ENCODE peak calls at places on chromosomes 13 and 19, in six cellular contexts. One of them, this sample, is unnamed.

GRCh38 chr19:16429066-16429758 is 42.6 kb downstream of the EPS15L1 start:
- DNase-seq in A549: no peak
- DNase-seq in fibroblast of the conjunctiva: no peak
- DNase-seq in T-helper 1 cell: no peak
- DNase-seq in right lobe of liver: peak
- DNase-seq in Daoy: no peak
- DNase-seq in this sample: no peak

GRCh38 chr19:10819124-10820060 is 16.6 kb downstream of the TMED1 start:
- DNase-seq in Daoy: no peak
- DNase-seq in T-helper 1 cell: no peak
- DNase-seq in fibroblast of the conjunctiva: no peak
- DNase-seq in A549: no peak
- DNase-seq in right lobe of liver: no peak
- DNase-seq in this sample: no peak

GRCh38 chr13:73259061-73259908 is 200.5 kb downstream of the KLF5 start:
- DNase-seq in fibroblast of the conjunctiva: no peak
- DNase-seq in Daoy: no peak
- DNase-seq in A549: no peak
- DNase-seq in T-helper 1 cell: no peak
- DNase-seq in right lobe of liver: no peak
- DNase-seq in this sample: no peak

GRCh38 chr19:46618670-46619231 is 6.1 kb downstream of the PTGIR start:
- DNase-seq in A549: no peak
- DNase-seq in fibroblast of the conjunctiva: no peak
- DNase-seq in right lobe of liver: no peak
- DNase-seq in T-helper 1 cell: no peak
- DNase-seq in Daoy: no peak
- DNase-seq in this sample: no peak

GRCh38 chr19:13537454-13537853 is 31.2 kb upstream of the CACNA1A start:
- DNase-seq in fibroblast of the conjunctiva: no peak
- DNase-seq in Daoy: peak
- DNase-seq in right lobe of liver: no peak
- DNase-seq in A549: no peak
- DNase-seq in T-helper 1 cell: no peak
- DNase-seq in this sample: peak

GRCh38 chr19:871446-872265 is 12.2 kb downstream of the CFD start:
- DNase-seq in right lobe of liver: no peak
- DNase-seq in T-helper 1 cell: no peak
- DNase-seq in Daoy: peak
- DNase-seq in A549: peak
- DNase-seq in fibroblast of the conjunctiva: no peak
- DNase-seq in this sample: peak

GRCh38 chr19:1512671-1513491 is at the start of gene ADAMTSL5:
- DNase-seq in A549: peak
- DNase-seq in T-helper 1 cell: peak
- DNase-seq in fibroblast of the conjunctiva: peak
- DNase-seq in right lobe of liver: peak
- DNase-seq in Daoy: peak
- DNase-seq in this sample: peak

GRCh38 chr19:42301646-42302204 is at the start of gene PRR19:
- DNase-seq in right lobe of liver: peak
- DNase-seq in Daoy: no peak
- DNase-seq in T-helper 1 cell: no peak
- DNase-seq in fibroblast of the conjunctiva: no peak
- DNase-seq in A549: no peak
- DNase-seq in this sample: peak

GRCh38 chr13:99803141-99803540 is 168.4 kb downstream of the ZIC5 start:
- DNase-seq in fibroblast of the conjunctiva: no peak
- DNase-seq in right lobe of liver: no peak
- DNase-seq in Daoy: no peak
- DNase-seq in T-helper 1 cell: no peak
- DNase-seq in A549: no peak
- DNase-seq in this sample: no peak

GRCh38 chr13:27496006-27496405 is 45.6 kb upstream of the MTIF3 start:
- DNase-seq in T-helper 1 cell: no peak
- DNase-seq in A549: no peak
- DNase-seq in Daoy: no peak
- DNase-seq in fibroblast of the conjunctiva: no peak
- DNase-seq in right lobe of liver: no peak
- DNase-seq in this sample: no peak

This sample was measured in GM23338.